ENCODE peak calls at places on chromosomes 7 and 10, in ten cellular contexts. O is tibial nerve; D is left ventricle myocardium inferior; H is naive thymus-derived CD4-positive, alpha-beta T cell; L is psoas muscle; P is fibroblast of lung; Q is body of pancreas; U is CD8-positive, alpha-beta memory T cell; X is lower lobe of right lung; G is cardiac muscle cell. M is an unnamed sample. For H3K4me1, the result is how much of the 10 kb centered on the place peaks cover.

GRCh38 chr10:86260564-86260963 is 106.0 kb downstream of the GRID1 start:
- DNase-seq in O (no peak), D (no peak), H (no peak), L (no peak), P (no peak), Q (no peak), U (no peak), X (no peak), G (no peak), M (no peak)

GRCh38 chr7:47284691-47285246 is 297.1 kb downstream of the TNS3 start:
- DNase-seq in O (no peak), D (no peak), H (no peak), L (no peak), P (no peak), Q (no peak), U (no peak), X (no peak), G (no peak), M (no peak)

GRCh38 chr10:71234970-71235681 is 22.8 kb downstream of the UNC5B start:
- DNase-seq in O (no peak), D (peak), H (no peak), L (peak), P (peak), Q (peak), U (no peak), X (peak), G (peak), M (no peak)

GRCh38 chr10:132518572-132519381 is 18.8 kb upstream of the INPP5A start:
- DNase-seq in O (no peak), D (peak), H (no peak), L (no peak), P (no peak), Q (peak), U (no peak), X (peak), G (no peak), M (peak)

GRCh38 chr7:158805414-158805813 is 23.9 kb downstream of the ESYT2 start:
- DNase-seq in O (no peak), D (no peak), H (no peak), L (no peak), P (no peak), Q (no peak), U (no peak), X (no peak), G (no peak), M (no peak)

GRCh38 chr7:4070214-4070613 is 611.9 kb upstream of the FOXK1 start:
- DNase-seq in O (no peak), D (no peak), H (no peak), L (no peak), P (no peak), Q (no peak), U (no peak), X (no peak), G (no peak), M (no peak)

GRCh38 chr10:4833286-4833685 is 7.3 kb downstream of the AKR1E2 start:
- DNase-seq in O (no peak), D (no peak), H (no peak), L (no peak), P (no peak), Q (no peak), U (no peak), X (no peak), G (no peak), M (no peak)

GRCh38 chr7:94056796-94057207 is 52.6 kb upstream of the BET1 start:
- DNase-seq in O (no peak), D (no peak), H (no peak), L (no peak), P (peak), Q (no peak), U (no peak), X (no peak), G (peak), M (no peak)

GRCh38 chr7:86453454-86453853 is 190.3 kb upstream of the GRM3 start:
- DNase-seq in O (no peak), D (no peak), H (no peak), L (no peak), P (no peak), Q (no peak), U (no peak), X (no peak), G (no peak), M (no peak)

GRCh38 chr10:127972958-127973357 is 66.1 kb downstream of the PTPRE start:
- DNase-seq in O (no peak), D (no peak), H (no peak), L (no peak), P (no peak), Q (no peak), U (no peak), X (no peak), G (no peak), M (no peak)

GRCh38 chr10:128095753-128096469 is 30.3 kb downstream of the MKI67 start:
- DNase-seq in O (no peak), D (no peak), H (no peak), L (no peak), P (no peak), Q (no peak), U (no peak), X (no peak), G (no peak), M (no peak)

GRCh38 chr10:5625992-5626777 is 40.2 kb downstream of the ASB13 start:
- DNase-seq in O (no peak), D (no peak), H (no peak), L (no peak), P (no peak), Q (peak), U (no peak), X (no peak), G (no peak), M (no peak)

GRCh38 chr7:40733578-40733977 is 598.8 kb downstream of the SUGCT start:
- DNase-seq in O (no peak), D (no peak), H (no peak), L (no peak), P (no peak), Q (no peak), U (no peak), X (no peak), G (no peak), M (no peak)

GRCh38 chr10:119542990-119543813 is 683 bp upstream of the RGS10 start:
- DNase-seq in O (peak), D (peak), H (peak), L (peak), P (peak), Q (peak), U (peak), X (peak), G (peak), M (peak)

GRCh38 chr10:98694014-98694413 is 247.3 kb upstream of the HPS1 start:
- DNase-seq in O (no peak), D (no peak), H (no peak), L (no peak), P (peak), Q (no peak), U (no peak), X (no peak), G (peak), M (no peak)

GRCh38 chr10:4511559-4511958 is 314.4 kb upstream of the AKR1E2 start:
- DNase-seq in O (no peak), D (no peak), H (no peak), L (no peak), P (peak), Q (no peak), U (no peak), X (no peak), G (no peak), M (no peak)

GRCh38 chr7:55132890-55133551 is 114.2 kb downstream of the EGFR start:
- DNase-seq in O (peak), D (no peak), H (no peak), L (peak), P (peak), Q (no peak), U (no peak), X (no peak), G (peak), M (no peak)

GRCh38 chr10:75497997-75498797 is 66.8 kb downstream of the LRMDA start:
- DNase-seq in O (no peak), D (no peak), H (no peak), L (peak), P (peak), Q (no peak), U (no peak), X (no peak), G (peak), M (no peak)

GRCh38 chr7:26510226-26510957 is 218.7 kb downstream of the SNX10 start:
- DNase-seq in O (no peak), D (no peak), H (no peak), L (no peak), P (no peak), Q (no peak), U (no peak), X (no peak), G (no peak), M (no peak)

GRCh38 chr7:6271694-6272371 is 591 bp downstream of the CYTH3 start:
- DNase-seq in O (no peak), D (peak), H (no peak), L (peak), P (no peak), Q (peak), U (peak), X (peak), G (no peak), M (peak)

DNA sequence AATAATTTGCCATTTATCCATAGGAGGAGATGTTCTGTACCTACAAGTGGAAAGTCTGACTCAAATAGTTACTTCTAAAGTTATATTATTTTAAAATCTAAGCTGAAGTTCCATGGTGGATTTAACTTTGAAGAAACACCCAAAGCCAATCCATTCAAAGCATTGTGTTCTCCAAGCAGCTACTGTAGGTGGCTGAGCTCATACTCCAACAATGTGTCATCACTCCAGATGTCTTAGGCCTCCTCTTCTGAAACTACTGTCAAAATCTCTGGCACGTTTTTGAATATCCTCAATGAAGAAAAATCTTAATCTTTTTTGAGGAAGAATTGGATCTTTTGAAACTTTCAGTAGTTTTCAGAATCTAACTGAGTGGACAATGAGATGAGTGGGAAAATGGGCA is 169.1 kb downstream of the PTEN start:
- DNase-seq in O (no peak), D (no peak), H (no peak), L (no peak), P (peak), Q (no peak), U (no peak), X (no peak), G (peak), M (no peak)
- H3K4me1 ChIP-seq in O (under half), D (under half), H (under half), L (under half), P (under half), Q (under half), U (under half), X (under half), G (under half), M (under half)

GRCh38 chr7:36167403-36168050 is 14.5 kb downstream of the EEPD1 start:
- DNase-seq in O (no peak), D (no peak), H (no peak), L (no peak), P (no peak), Q (no peak), U (no peak), X (no peak), G (no peak), M (no peak)

GRCh38 chr7:36165802-36166201 is 12.7 kb downstream of the EEPD1 start:
- DNase-seq in O (no peak), D (no peak), H (no peak), L (no peak), P (no peak), Q (no peak), U (no peak), X (no peak), G (no peak), M (no peak)

GRCh38 chr7:36161996-36162395 is 8.9 kb downstream of the EEPD1 start:
- DNase-seq in O (no peak), D (no peak), H (no peak), L (no peak), P (no peak), Q (no peak), U (no peak), X (no peak), G (no peak), M (no peak)

GRCh38 chr7:36160313-36160712 is 7.3 kb downstream of the EEPD1 start:
- DNase-seq in O (no peak), D (no peak), H (no peak), L (no peak), P (no peak), Q (peak), U (no peak), X (no peak), G (no peak), M (no peak)

DNA sequence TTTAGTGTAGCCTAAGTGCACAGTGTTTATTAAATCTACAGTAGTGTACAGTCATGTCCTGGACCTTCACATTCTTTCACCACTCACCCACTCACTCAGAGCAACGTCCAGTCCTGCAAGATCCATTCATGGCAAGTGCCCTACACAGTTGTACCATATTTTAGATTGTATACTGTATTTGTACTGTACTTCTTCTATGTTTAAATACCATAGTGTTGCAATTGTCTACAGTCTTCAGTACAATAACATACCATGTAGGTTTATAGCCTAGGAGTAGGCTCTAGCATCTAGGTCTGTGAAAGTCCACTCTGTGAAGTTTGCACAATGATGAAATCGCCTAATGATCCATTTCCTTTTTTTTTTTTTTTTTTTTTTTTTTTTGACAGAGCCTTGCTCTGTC is 12.0 kb downstream of the EEPD1 start:
- DNase-seq in O (no peak), D (no peak), H (no peak), L (no peak), P (peak), Q (no peak), U (no peak), X (no peak), G (peak), M (no peak)
- H3K4me3 ChIP-seq in O (no peak), D (no peak), H (no peak), L (no peak), P (no peak), Q (no peak), U (no peak), X (no peak), G (no peak), M (no peak)

DNA sequence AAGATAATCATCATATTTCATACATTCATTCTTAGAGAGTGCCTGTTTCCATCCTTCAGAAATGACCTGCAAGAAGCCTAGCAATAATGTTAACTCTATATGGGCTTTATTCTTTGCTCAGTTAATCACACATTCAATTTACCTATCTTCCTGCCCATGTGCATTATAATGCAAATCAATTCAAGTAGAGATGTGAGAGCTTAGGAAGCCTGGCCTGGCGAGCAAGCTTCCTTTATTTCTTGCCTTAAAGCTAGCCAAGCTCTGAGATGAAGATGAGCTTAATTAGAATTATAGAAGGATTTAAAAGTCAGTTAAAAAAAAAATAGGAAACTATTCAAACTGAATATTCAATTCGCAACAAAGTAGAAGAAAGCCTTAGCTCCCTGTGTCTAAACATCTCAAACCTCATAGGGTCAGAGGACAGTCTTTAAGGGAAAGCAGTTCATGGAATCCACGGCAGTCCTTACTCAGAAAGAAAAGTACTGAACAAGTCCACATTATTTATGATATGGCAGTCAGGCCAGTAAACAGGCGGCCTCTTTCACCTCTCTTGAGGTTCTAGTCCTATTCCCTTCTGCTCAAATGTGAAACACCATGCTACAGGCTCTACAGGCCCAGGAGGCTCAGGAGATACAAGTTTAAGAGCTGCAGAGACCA is 214.1 kb downstream of the TFEC start:
- DNase-seq in O (no peak), D (no peak), H (no peak), L (no peak), P (no peak), Q (no peak), U (no peak), X (no peak), G (no peak), M (no peak)
- H3K4me1 ChIP-seq in O (under half), D (under half), H (under half), L (under half), P (under half), Q (under half), U (under half), X (under half), G (under half), M (under half)

GRCh38 chr7:75916685-75917634 is 2.0 kb downstream of the POR start:
- DNase-seq in O (no peak), D (no peak), H (no peak), L (no peak), P (no peak), Q (no peak), U (no peak), X (no peak), G (no peak), M (no peak)
- H3K4me3 ChIP-seq in O (no peak), D (peak), H (peak), L (peak), P (no peak), Q (no peak), U (no peak), X (peak), G (no peak), M (no peak)

DNA sequence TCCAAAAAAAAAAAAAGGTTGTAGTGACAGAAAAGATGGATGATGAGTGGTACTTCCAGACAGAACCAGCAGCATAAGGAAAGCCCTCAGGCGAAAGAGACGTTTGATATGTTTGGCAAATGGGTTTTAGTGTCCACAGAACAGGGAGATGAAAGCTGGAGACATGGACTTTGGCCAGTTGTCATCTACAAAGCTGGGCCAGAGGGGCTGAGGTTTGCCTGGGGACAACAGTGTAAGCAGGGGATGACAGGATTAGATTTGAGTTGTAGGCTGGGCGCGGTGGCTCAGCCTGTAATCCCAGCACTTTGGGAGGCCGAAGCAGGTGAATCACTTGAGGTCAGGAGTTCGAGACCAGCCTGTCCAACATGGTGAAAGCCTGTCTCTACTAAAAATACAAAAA is 47.8 kb upstream of the ELN start:
- DNase-seq in O (no peak), D (no peak), H (no peak), L (no peak), P (no peak), Q (no peak), U (no peak), X (peak), G (no peak), M (no peak)
- H3K4me1 ChIP-seq in O (under half), D (under half), H (under half), L (under half), P (under half), Q (under half), U (under half), X (under half), G (under half), M (under half)

DNA sequence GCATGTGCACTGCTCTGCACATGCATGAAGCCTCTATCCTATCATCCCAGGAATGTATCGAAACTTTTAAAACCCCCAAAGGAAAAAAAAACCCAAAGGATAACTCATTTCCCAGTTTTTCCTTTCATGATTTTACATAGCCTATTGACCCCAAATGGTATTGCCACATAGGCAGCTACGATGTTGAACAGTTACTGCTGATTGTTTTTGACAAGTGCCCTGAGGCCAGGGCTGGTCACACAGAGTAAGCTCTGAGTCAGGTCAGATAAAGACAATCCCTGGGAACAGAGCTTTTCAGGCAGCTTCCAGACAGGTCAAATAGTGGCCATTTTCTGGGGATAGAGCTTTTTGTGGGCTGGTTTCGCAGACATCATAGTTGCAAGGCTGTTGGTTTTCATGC is 52.1 kb downstream of the MYL10 start:
- DNase-seq in O (no peak), D (no peak), H (no peak), L (no peak), P (no peak), Q (no peak), U (no peak), X (no peak), G (no peak), M (no peak)
- H3K4me3 ChIP-seq in O (no peak), D (no peak), H (no peak), L (no peak), P (no peak), Q (no peak), U (no peak), X (no peak), G (no peak), M (no peak)

DNA sequence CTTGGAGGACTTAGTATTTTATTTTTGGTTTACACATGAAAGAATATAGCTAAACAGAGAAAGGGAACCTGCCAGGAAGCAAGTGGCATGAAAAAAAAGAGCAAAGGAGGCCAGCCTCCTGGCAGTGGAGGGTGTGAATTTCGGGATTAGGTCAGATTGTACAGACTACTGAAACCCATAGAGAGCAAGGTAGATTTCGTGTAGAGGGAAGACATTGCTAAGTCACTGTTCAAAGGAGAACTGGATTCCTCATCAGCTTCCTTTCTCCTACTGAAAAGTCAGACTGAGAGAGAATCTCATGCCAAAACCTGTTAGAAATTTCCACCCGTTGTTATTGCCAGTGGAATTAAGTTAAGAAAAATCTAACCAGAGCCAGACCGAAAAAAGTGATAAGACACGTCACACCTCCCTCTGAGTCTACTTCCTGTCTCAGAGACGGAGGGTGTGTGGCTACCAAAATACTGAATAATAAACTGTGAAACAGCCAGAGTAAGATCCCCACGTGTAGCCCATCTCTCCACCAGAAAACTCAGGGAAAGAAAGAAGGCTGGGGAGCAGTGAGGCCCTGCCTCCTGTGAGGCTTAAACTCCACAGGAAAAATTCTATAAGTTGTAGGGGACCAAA is 118.8 kb downstream of the SKIDA1 start:
- DNase-seq in O (no peak), D (no peak), H (peak), L (no peak), P (peak), Q (no peak), U (no peak), X (no peak), G (peak), M (no peak)
- H3K4me1 ChIP-seq in O (under half), D (under half), H (under half), L (under half), P (under half), Q (under half), U (under half), X (under half), G (under half), M (under half)